ENCODE peak calls at places on chromosome 15, in five cellular contexts. M is kidney tubule cell, B is NCI-H1105 treated with DMSO at 0.1 percent for 48 hours, K is HS-5, X is adrenal gland. J is an unnamed sample.

GRCh38 chr15:90059208-90059985 is 42.9 kb downstream of the IDH2 start:
- DNase-seq in K (no peak), X (peak), B (no peak), M (no peak), J (no peak)

GRCh38 chr15:70190296-70190695 is 92.6 kb upstream of the TLE3 start:
- DNase-seq in X (no peak), M (no peak), K (no peak), B (no peak), J (no peak)

GRCh38 chr15:63832620-63833245 is 1.0 kb downstream of the HERC1 start:
- DNase-seq in B (peak), X (no peak), K (no peak), M (no peak), J (no peak)

GRCh38 chr15:55499158-55499557 is 8.9 kb downstream of the DNAAF4 start:
- DNase-seq in B (no peak), X (no peak), M (no peak), K (no peak), J (no peak)

GRCh38 chr15:100981086-100981485 is 61.9 kb downstream of the LRRK1 start:
- DNase-seq in X (no peak), K (no peak), B (no peak), M (peak), J (no peak)

GRCh38 chr15:95928822-95929221 is 401.7 kb upstream of the NR2F2 start:
- DNase-seq in X (no peak), M (no peak), B (no peak), K (no peak), J (no peak)

GRCh38 chr15:90988249-90988648 is 6.1 kb downstream of the PRC1 start:
- DNase-seq in B (no peak), X (no peak), K (no peak), M (no peak), J (no peak)

GRCh38 chr15:26864664-26865191 is 2.1 kb upstream of the GABRA5 start:
- DNase-seq in M (peak), K (no peak), X (peak), B (peak), J (no peak)

GRCh38 chr15:48547305-48547704 is 98.2 kb downstream of the FBN1 start:
- DNase-seq in K (no peak), M (no peak), X (no peak), B (no peak), J (no peak)

GRCh38 chr15:99969261-99969960 is 236.2 kb upstream of the LYSMD4 start:
- DNase-seq in M (no peak), K (no peak), X (no peak), B (no peak), J (no peak)

GRCh38 chr15:40282144-40282869 is 557 bp downstream of the ANKRD63 start:
- DNase-seq in K (no peak), X (no peak), B (peak), M (peak), J (no peak)

GRCh38 chr15:98969126-98969735 is 38.4 kb downstream of the PGPEP1L start:
- DNase-seq in X (no peak), M (no peak), B (no peak), K (no peak), J (no peak)

GRCh38 chr15:99105516-99106341 is 849 bp downstream of the SYNM start:
- DNase-seq in X (peak), M (peak), K (peak), B (no peak), J (peak)

GRCh38 chr15:49926731-49927130 is 192.3 kb downstream of the ATP8B4 start:
- DNase-seq in B (no peak), M (no peak), K (no peak), X (no peak), J (no peak)

GRCh38 chr15:47340576-47340920 is 376.8 kb upstream of the SEMA6D start:
- DNase-seq in B (no peak), K (no peak), X (no peak), M (no peak), J (no peak)

GRCh38 chr15:96348112-96349027 is 17.9 kb downstream of the NR2F2 start:
- DNase-seq in K (no peak), B (no peak), X (no peak), M (peak), J (no peak)

GRCh38 chr15:93141373-93141790 is 52.4 kb upstream of the RGMA start:
- DNase-seq in B (no peak), M (no peak), X (no peak), K (no peak), J (no peak)

GRCh38 chr15:38068600-38068999 is 134.2 kb downstream of the TMCO5A start:
- DNase-seq in K (no peak), M (no peak), B (no peak), X (no peak), J (no peak)

GRCh38 chr15:57184502-57184901 is 191.8 kb upstream of the CGNL1 start:
- DNase-seq in B (no peak), X (no peak), M (no peak), K (no peak), J (no peak)